ENCODE peak calls at places on chromosomes 7 and 10, in six cellular contexts. O is T-cell, I is WERI-Rb-1, B is lower leg skin, K is dorsolateral prefrontal cortex, R is MM.1S. J is an unnamed sample.

GRCh38 chr7:157851501-157852067 is 514.8 kb downstream of the DNAJB6 start:
- DNase-seq in O (peak), I (no peak), B (peak), K (no peak), R (peak), J (no peak)

GRCh38 chr7:102912742-102913141 is at the start of gene LRRC17:
- DNase-seq in O (no peak), I (no peak), B (no peak), K (no peak), R (no peak), J (peak)

GRCh38 chr7:150388306-150388705 is 9.2 kb downstream of the ZNF775 start:
- DNase-seq in O (no peak), I (peak), B (no peak), K (peak), R (no peak), J (no peak)

GRCh38 chr7:23349484-23350157 is 50.5 kb downstream of the MALSU1 start:
- DNase-seq in O (no peak), I (no peak), B (no peak), K (no peak), R (no peak), J (no peak)

GRCh38 chr10:79378383-79378646 is 31.0 kb downstream of the PPIF start:
- DNase-seq in O (no peak), I (no peak), B (no peak), K (no peak), R (no peak), J (no peak)

GRCh38 chr7:92732451-92733036 is 103.8 kb downstream of the CDK6 start:
- DNase-seq in O (no peak), I (no peak), B (no peak), K (no peak), R (no peak), J (no peak)

GRCh38 chr10:14556285-14556956 is 218.3 kb downstream of the FAM107B start:
- DNase-seq in O (no peak), I (no peak), B (peak), K (no peak), R (peak), J (no peak)

GRCh38 chr10:43284341-43284910 is 17.6 kb upstream of the RASGEF1A start:
- DNase-seq in O (no peak), I (no peak), B (no peak), K (no peak), R (peak), J (no peak)

GRCh38 chr10:53479365-53479764 is 706.8 kb upstream of the MBL2 start:
- DNase-seq in O (no peak), I (no peak), B (no peak), K (no peak), R (no peak), J (no peak)

GRCh38 chr7:140506788-140507464 is 27.6 kb upstream of the MKRN1 start:
- DNase-seq in O (no peak), I (peak), B (no peak), K (no peak), R (peak), J (peak)

GRCh38 chr10:72242675-72243074 is 26.6 kb upstream of the ASCC1 start:
- DNase-seq in O (no peak), I (no peak), B (peak), K (no peak), R (no peak), J (no peak)

GRCh38 chr7:142088022-142088714 is 23.4 kb upstream of the MGAM2 start:
- DNase-seq in O (no peak), I (no peak), B (no peak), K (peak), R (no peak), J (no peak)

GRCh38 chr10:91090761-91091529 is 129.5 kb upstream of the PCGF5 start:
- DNase-seq in O (no peak), I (no peak), B (no peak), K (no peak), R (no peak), J (peak)

GRCh38 chr7:37833107-37833817 is 15.1 kb upstream of the NME8 start:
- DNase-seq in O (peak), I (peak), B (peak), K (peak), R (peak), J (peak)

GRCh38 chr7:139232893-139233292 is 1.9 kb downstream of the UBN2 start:
- DNase-seq in O (no peak), I (no peak), B (no peak), K (no peak), R (no peak), J (no peak)

J was measured in SK-N-DZ.